ENCODE peak calls at places on chromosomes 2 and 18, in seven cellular contexts. T is psoas muscle, F is AG04450, Y is tibial artery, P is neural progenitor cell, G is heart right ventricle, N is sigmoid colon. H is an unnamed sample. For H3K27me3, the result is how much of the 10 kb centered on the place peaks cover.

GRCh38 chr2:224871813-224872212 is 155.6 kb upstream of the CCDC195 start:
- DNase-seq in T (no peak), F (no peak), Y (no peak), P (no peak), G (no peak), N (no peak), H (no peak)

GRCh38 chr2:151491496-151491895 is 81.8 kb downstream of the RIF1 start:
- DNase-seq in T (no peak), F (no peak), Y (no peak), P (no peak), G (no peak), N (no peak), H (no peak)

GRCh38 chr2:11024687-11025086 is 113.0 kb downstream of the KCNF1 start:
- DNase-seq in T (no peak), F (no peak), Y (no peak), P (no peak), G (no peak), N (no peak), H (no peak)

GRCh38 chr2:152573168-152573567 is 144.1 kb downstream of the PRPF40A start:
- DNase-seq in T (no peak), F (no peak), Y (peak), P (no peak), G (no peak), N (no peak), H (peak)

GRCh38 chr2:25044990-25045389 is 3.1 kb downstream of the EFR3B start:
- DNase-seq in T (peak), F (no peak), Y (no peak), P (no peak), G (no peak), N (no peak), H (no peak)

GRCh38 chr18:50097702-50098101 is 97.2 kb downstream of the MYO5B start:
- DNase-seq in T (peak), F (no peak), Y (no peak), P (no peak), G (no peak), N (no peak), H (peak)

GRCh38 chr2:112821142-112821541 is 15.4 kb downstream of the IL1B start:
- DNase-seq in T (no peak), F (no peak), Y (no peak), P (no peak), G (no peak), N (no peak), H (peak)

GRCh38 chr2:97669448-97669847 is at the start of gene C2orf92:
- DNase-seq in T (no peak), F (no peak), Y (no peak), P (no peak), G (no peak), N (no peak), H (no peak)

GRCh38 chr2:62785216-62785615 is 79.7 kb downstream of the EHBP1 start:
- DNase-seq in T (no peak), F (peak), Y (no peak), P (no peak), G (no peak), N (no peak), H (no peak)

GRCh38 chr2:80328033-80328635 is 23.6 kb upstream of the LRRTM1 start:
- DNase-seq in T (no peak), F (no peak), Y (no peak), P (no peak), G (no peak), N (no peak), H (no peak)

GRCh38 chr2:80322958-80323357 is 18.4 kb upstream of the LRRTM1 start:
- DNase-seq in T (no peak), F (no peak), Y (no peak), P (no peak), G (no peak), N (no peak), H (no peak)

GRCh38 chr2:80329491-80329890 is 24.9 kb upstream of the LRRTM1 start:
- DNase-seq in T (no peak), F (no peak), Y (no peak), P (no peak), G (no peak), N (no peak), H (no peak)

GRCh38 chr2:80326861-80327260 is 22.3 kb upstream of the LRRTM1 start:
- DNase-seq in T (no peak), F (no peak), Y (no peak), P (no peak), G (no peak), N (no peak), H (no peak)

GRCh38 chr2:80326214-80326613 is 21.7 kb upstream of the LRRTM1 start:
- DNase-seq in T (no peak), F (no peak), Y (no peak), P (peak), G (peak), N (no peak), H (no peak)
- TF ChIP-seq CTCF in T (peak), F (peak), Y (no peak), P (peak), G (peak), N (peak), H (peak)

DNA sequence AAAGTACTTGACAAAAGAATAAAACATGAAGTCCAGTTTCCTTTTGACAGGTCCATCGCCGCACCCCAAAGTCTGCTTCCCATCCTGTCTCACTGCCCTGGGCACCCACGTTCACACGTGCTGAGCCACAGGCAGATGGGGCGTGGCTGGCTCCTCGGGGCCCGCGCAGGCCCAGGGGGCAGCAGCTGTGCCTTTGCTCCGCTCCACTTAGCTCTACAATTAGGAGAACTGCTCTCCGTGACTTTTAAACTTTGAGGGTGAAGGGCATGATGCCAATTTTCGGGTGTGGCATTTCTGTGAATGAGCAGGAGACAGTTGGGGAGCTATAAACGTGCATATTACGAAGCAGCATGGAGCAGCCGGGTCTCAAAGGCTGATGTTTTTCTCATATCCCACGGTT is 152.4 kb downstream of the TDRD15 start:
- DNase-seq in T (no peak), F (no peak), Y (no peak), P (no peak), G (no peak), N (no peak), H (no peak)
- H3K27me3 ChIP-seq in T (under half), F (under half), Y (under half), P (under half), G (under half), N (under half), H (under half)

DNA sequence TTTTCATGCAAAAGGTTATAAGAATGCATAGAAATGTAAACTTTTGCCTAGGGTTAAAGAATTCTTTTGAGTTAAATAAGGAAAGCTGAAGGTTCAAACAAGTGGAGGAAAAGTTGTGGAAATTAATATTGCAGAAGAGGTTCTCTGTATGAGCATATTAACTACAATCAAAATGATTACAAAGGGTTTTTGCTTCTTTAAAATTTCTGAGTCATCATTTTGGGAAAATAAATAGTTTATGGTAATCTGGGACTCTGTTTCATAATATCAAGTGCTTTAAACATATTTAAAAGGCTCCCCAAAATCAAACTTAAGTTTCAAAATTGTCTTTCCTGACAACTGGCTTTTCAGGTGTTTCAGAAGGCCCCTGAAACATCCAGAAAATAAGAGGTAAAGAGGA is 415.7 kb downstream of the ZNF804A start:
- DNase-seq in T (no peak), F (no peak), Y (no peak), P (no peak), G (no peak), N (no peak), H (no peak)
- TF ChIP-seq CTCF in T (no peak), F (no peak), Y (no peak), P (no peak), G (no peak), N (no peak), H (no peak)

DNA sequence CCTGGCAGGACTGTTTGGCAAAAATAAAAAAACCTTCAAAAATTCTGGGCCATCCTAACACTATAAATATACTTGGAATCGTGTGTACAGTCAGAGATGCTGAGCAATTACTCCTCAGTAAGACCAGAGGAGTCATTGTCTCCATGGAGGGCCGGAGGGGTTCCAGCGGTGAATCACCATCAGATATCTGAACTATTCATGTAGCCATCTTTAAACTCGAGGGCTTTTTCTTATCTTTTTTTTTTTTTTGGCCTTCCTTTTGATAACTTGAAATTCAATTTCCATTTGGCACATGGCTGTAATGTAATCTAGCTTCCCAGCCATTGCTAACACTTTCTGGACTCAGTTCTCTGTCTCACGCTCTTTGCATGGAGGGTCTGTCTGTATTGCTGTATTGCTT is 7.4 kb upstream of the FHL2 start:
- DNase-seq in T (no peak), F (no peak), Y (no peak), P (no peak), G (no peak), N (no peak), H (no peak)
- H3K27me3 ChIP-seq in T (under half), F (under half), Y (under half), P (under half), G (under half), N (under half), H (under half)

DNA sequence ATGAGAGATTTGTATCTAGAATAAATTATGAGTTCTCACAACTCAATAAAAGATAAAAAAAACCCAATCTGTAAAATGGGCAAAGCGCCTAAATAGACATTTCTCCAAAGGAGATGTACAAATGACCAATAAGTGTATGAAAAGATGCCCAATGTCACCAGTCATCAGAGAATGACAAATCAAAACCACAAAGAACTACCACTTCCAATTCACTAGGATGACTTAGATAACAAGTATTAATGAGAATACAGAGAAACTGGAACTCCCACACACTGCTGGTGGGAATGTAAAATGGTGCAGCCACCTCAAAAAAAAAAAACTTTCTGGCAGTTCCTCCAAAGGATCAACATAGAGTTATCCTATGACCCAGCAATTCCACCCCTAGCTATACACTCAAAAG is 17.4 kb upstream of the COL6A3 start:
- DNase-seq in T (no peak), F (no peak), Y (no peak), P (no peak), G (no peak), N (no peak), H (no peak)
- TF ChIP-seq CTCF in T (no peak), F (no peak), Y (no peak), P (no peak), G (no peak), N (no peak), H (no peak)

GRCh38 chr2:218041302-218042165 is 27.5 kb upstream of the RUFY4 start:
- DNase-seq in T (no peak), F (no peak), Y (no peak), P (no peak), G (no peak), N (no peak), H (no peak)
- H3K27me3 ChIP-seq in T (under half), F (under half), Y (under half), P (under half), G (under half), N (under half), H (under half)

DNA sequence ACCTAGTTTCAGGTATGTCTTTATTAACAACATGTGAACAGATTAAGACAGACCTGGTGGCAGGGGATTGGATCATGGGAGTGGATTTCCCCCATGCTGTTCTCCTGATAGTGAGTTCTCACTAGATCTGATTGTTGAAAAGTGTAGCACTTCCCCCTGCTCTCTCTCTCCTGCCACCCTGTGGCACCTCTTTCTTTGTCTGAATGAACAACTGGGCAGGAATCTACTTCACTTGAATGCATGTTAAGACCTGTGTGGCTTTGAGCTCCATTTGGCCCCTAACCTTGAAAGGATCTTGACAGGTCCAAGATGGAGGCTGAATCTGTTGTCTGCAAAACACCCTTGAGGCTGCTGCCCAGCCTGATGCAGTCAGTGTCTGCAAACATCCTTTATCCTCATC is 194.4 kb downstream of the RNF144A start:
- DNase-seq in T (no peak), F (no peak), Y (no peak), P (peak), G (no peak), N (no peak), H (no peak)
- TF ChIP-seq CTCF in T (peak), F (no peak), Y (no peak), P (peak), G (no peak), N (no peak), H (peak)

GRCh38 chr2:179686718-179687342 is 174.6 kb downstream of the ZNF385B start:
- DNase-seq in T (no peak), F (no peak), Y (no peak), P (no peak), G (no peak), N (no peak), H (no peak)

GRCh38 chr2:179692610-179693009 is 168.8 kb downstream of the ZNF385B start:
- DNase-seq in T (no peak), F (no peak), Y (no peak), P (no peak), G (no peak), N (no peak), H (no peak)

GRCh38 chr2:179695486-179695885 is 165.9 kb downstream of the ZNF385B start:
- DNase-seq in T (no peak), F (no peak), Y (no peak), P (no peak), G (no peak), N (no peak), H (no peak)

GRCh38 chr2:179694963-179695362 is 166.4 kb downstream of the ZNF385B start:
- DNase-seq in T (no peak), F (no peak), Y (no peak), P (no peak), G (no peak), N (no peak), H (no peak)

GRCh38 chr2:179691235-179691634 is 170.2 kb downstream of the ZNF385B start:
- DNase-seq in T (no peak), F (no peak), Y (no peak), P (no peak), G (no peak), N (no peak), H (no peak)
- H3K27me3 ChIP-seq in T (under half), F (under half), Y (under half), P (under half), G (under half), N (under half), H (under half)

GRCh38 chr2:238263204-238264071 is 23.6 kb upstream of the HES6 start:
- DNase-seq in T (peak), F (peak), Y (peak), P (peak), G (peak), N (peak), H (no peak)
- TF ChIP-seq CTCF in T (peak), F (peak), Y (peak), P (peak), G (peak), N (peak), H (peak)

DNA sequence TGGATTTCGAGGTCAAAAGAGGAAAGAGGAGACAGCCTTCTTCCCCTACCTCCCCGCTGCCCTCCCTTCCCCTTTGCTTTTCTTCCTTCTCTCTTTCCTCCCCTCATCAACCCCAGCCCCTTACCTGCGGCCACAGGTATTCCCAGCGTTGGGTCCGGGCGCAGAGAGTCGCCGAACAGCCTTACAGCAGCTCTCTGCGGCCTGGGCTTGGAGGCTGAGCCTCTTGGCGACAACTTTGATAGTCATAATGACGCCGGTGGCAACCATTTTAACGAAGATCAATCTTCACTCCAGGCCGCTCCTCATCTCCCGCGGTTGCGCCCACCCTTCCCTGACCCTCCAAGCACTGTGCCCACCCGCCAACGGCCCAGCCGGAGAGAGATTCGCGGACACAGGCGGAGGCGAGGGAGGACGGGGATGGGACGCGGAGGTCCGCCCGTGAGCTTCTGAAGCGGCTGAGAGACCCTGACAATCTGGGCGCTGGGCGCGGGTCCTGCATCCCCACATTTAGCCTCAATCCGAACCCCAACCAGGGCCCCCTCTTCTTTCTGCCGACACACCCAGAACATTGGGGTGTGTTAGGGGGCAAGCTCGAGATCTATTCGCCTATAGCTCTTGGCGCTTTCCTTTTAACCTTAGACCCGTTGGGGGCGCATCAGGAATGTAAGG is 1.5 kb upstream of the EVX2 start:
- DNase-seq in T (no peak), F (no peak), Y (no peak), P (no peak), G (no peak), N (no peak), H (no peak)
- H3K27me3 ChIP-seq in T (under half), F (half or more), Y (under half), P (half or more), G (half or more), N (half or more), H (under half)